ENCODE peak calls at places on chromosomes 11 and 22, in four cellular contexts. One of them, this sample, is unnamed.

GRCh38 chr11:44310456-44311272 is 725 bp upstream of the ALX4 start:
- DNase-seq in astrocyte of the spinal cord: no peak
- DNase-seq in globus pallidus: no peak
- DNase-seq in stimulated activated CD4-positive, alpha-beta T cell treated with anti-CD3 and anti-CD28 coated beads, Interleukin-12 subunit alpha, Interleukin-12 subunit beta, amount 100 ng/mL, for 4 hours: no peak
- DNase-seq in this sample: no peak

GRCh38 chr11:126104420-126104819 is 41.8 kb upstream of the CDON start:
- DNase-seq in astrocyte of the spinal cord: no peak
- DNase-seq in globus pallidus: no peak
- DNase-seq in stimulated activated CD4-positive, alpha-beta T cell treated with anti-CD3 and anti-CD28 coated beads, Interleukin-12 subunit alpha, Interleukin-12 subunit beta, amount 100 ng/mL, for 4 hours: no peak
- DNase-seq in this sample: no peak

GRCh38 chr11:32462296-32462695 is 27.0 kb upstream of the WT1 start:
- DNase-seq in astrocyte of the spinal cord: no peak
- DNase-seq in globus pallidus: no peak
- DNase-seq in stimulated activated CD4-positive, alpha-beta T cell treated with anti-CD3 and anti-CD28 coated beads, Interleukin-12 subunit alpha, Interleukin-12 subunit beta, amount 100 ng/mL, for 4 hours: no peak
- DNase-seq in this sample: no peak

GRCh38 chr11:94504689-94505293 is 7.5 kb upstream of the C11orf97 start:
- DNase-seq in astrocyte of the spinal cord: peak
- DNase-seq in globus pallidus: peak
- DNase-seq in stimulated activated CD4-positive, alpha-beta T cell treated with anti-CD3 and anti-CD28 coated beads, Interleukin-12 subunit alpha, Interleukin-12 subunit beta, amount 100 ng/mL, for 4 hours: no peak
- DNase-seq in this sample: no peak

GRCh38 chr11:76694664-76695063 is 24.1 kb upstream of the LRRC32 start:
- DNase-seq in astrocyte of the spinal cord: peak
- DNase-seq in globus pallidus: no peak
- DNase-seq in stimulated activated CD4-positive, alpha-beta T cell treated with anti-CD3 and anti-CD28 coated beads, Interleukin-12 subunit alpha, Interleukin-12 subunit beta, amount 100 ng/mL, for 4 hours: no peak
- DNase-seq in this sample: no peak

GRCh38 chr22:39174498-39175120 is 22.1 kb upstream of the CBX7 start:
- DNase-seq in astrocyte of the spinal cord: peak
- DNase-seq in globus pallidus: peak
- DNase-seq in stimulated activated CD4-positive, alpha-beta T cell treated with anti-CD3 and anti-CD28 coated beads, Interleukin-12 subunit alpha, Interleukin-12 subunit beta, amount 100 ng/mL, for 4 hours: peak
- DNase-seq in this sample: peak

GRCh38 chr11:122733301-122733686 is 77.8 kb downstream of the UBASH3B start:
- DNase-seq in astrocyte of the spinal cord: peak
- DNase-seq in globus pallidus: peak
- DNase-seq in stimulated activated CD4-positive, alpha-beta T cell treated with anti-CD3 and anti-CD28 coated beads, Interleukin-12 subunit alpha, Interleukin-12 subunit beta, amount 100 ng/mL, for 4 hours: no peak
- DNase-seq in this sample: no peak

GRCh38 chr22:47588583-47588970 is 826.1 kb downstream of the TBC1D22A start:
- DNase-seq in astrocyte of the spinal cord: no peak
- DNase-seq in globus pallidus: no peak
- DNase-seq in stimulated activated CD4-positive, alpha-beta T cell treated with anti-CD3 and anti-CD28 coated beads, Interleukin-12 subunit alpha, Interleukin-12 subunit beta, amount 100 ng/mL, for 4 hours: no peak
- DNase-seq in this sample: no peak

GRCh38 chr11:18490319-18490718 is 34.7 kb downstream of the LDHAL6A start:
- DNase-seq in astrocyte of the spinal cord: no peak
- DNase-seq in globus pallidus: no peak
- DNase-seq in stimulated activated CD4-positive, alpha-beta T cell treated with anti-CD3 and anti-CD28 coated beads, Interleukin-12 subunit alpha, Interleukin-12 subunit beta, amount 100 ng/mL, for 4 hours: no peak
- DNase-seq in this sample: no peak

This sample was measured in transverse colon.